ENCODE peak calls at places on chromosomes 7 and 10, in seven cellular contexts. E, I, F, W, K, Q and G are unnamed samples.

GRCh38 chr7:147485660-147486210 is 1104.8 kb upstream of the C7orf33 start:
- DNase-seq in E (no peak), I (no peak), F (no peak), W (no peak), K (no peak), Q (no peak), G (no peak)

GRCh38 chr7:30764030-30764991 is 6.9 kb upstream of the MINDY4 start:
- DNase-seq in E (no peak), I (no peak), F (no peak), W (no peak), K (no peak), Q (peak; percentile 70), G (no peak)

GRCh38 chr10:17340144-17340829 is 112.2 kb downstream of the VIM start:
- DNase-seq in E (no peak), I (no peak), F (no peak), W (no peak), K (no peak), Q (no peak), G (no peak)

GRCh38 chr10:112369495-112370423 is 4.2 kb upstream of the ACSL5 start:
- DNase-seq in E (peak; percentile 79), I (peak; percentile 54), F (no peak), W (no peak), K (peak; percentile 68), Q (no peak), G (no peak)

GRCh38 chr10:13395540-13395939 is 47.4 kb upstream of the SEPHS1 start:
- DNase-seq in E (no peak), I (no peak), F (no peak), W (no peak), K (no peak), Q (no peak), G (no peak)

GRCh38 chr10:73871915-73872710 is 2.2 kb downstream of the CAMK2G start:
- DNase-seq in E (no peak), I (no peak), F (peak; percentile 88), W (no peak), K (no peak), Q (no peak), G (no peak)

GRCh38 chr10:35004651-35005050 is 85.5 kb downstream of the CUL2 start:
- DNase-seq in E (no peak), I (no peak), F (no peak), W (no peak), K (no peak), Q (no peak), G (no peak)

GRCh38 chr10:132269286-132270230 is 38.2 kb downstream of the STK32C start:
- DNase-seq in E (no peak), I (peak; percentile 45), F (no peak), W (no peak), K (peak; percentile 49), Q (no peak), G (no peak)

GRCh38 chr10:95253007-95253406 is 37.8 kb downstream of the PDLIM1 start:
- DNase-seq in E (no peak), I (no peak), F (no peak), W (no peak), K (no peak), Q (no peak), G (no peak)

GRCh38 chr7:82443044-82443800 is at the start of gene CACNA2D1:
- DNase-seq in E (no peak), I (peak; percentile 71), F (peak; percentile 18), W (peak; percentile 43), K (peak; percentile 78), Q (peak; percentile 27), G (peak; percentile 56)

GRCh38 chr10:25952857-25953256 is 18.8 kb downstream of the MYO3A start:
- DNase-seq in E (no peak), I (no peak), F (no peak), W (no peak), K (no peak), Q (no peak), G (no peak)

GRCh38 chr10:45817912-45818311 is 29.4 kb downstream of the AGAP4 start:
- DNase-seq in E (no peak), I (no peak), F (no peak), W (no peak), K (no peak), Q (no peak), G (no peak)

GRCh38 chr7:155752756-155753445 is 59.4 kb downstream of the SHH start:
- DNase-seq in E (no peak), I (no peak), F (no peak), W (no peak), K (no peak), Q (no peak), G (no peak)

GRCh38 chr7:155665957-155666287 is 21.5 kb downstream of the RBM33 start:
- DNase-seq in E (no peak), I (no peak), F (no peak), W (peak; percentile 35), K (no peak), Q (no peak), G (peak; percentile 86)

GRCh38 chr7:130903358-130903974 is 169.5 kb upstream of the KLF14 start:
- DNase-seq in E (no peak), I (no peak), F (no peak), W (no peak), K (no peak), Q (no peak), G (peak; percentile 85)

GRCh38 chr10:69495666-69496065 is 44.4 kb downstream of the TSPAN15 start:
- DNase-seq in E (no peak), I (no peak), F (no peak), W (no peak), K (no peak), Q (no peak), G (no peak)

GRCh38 chr10:29862926-29863614 is 196.3 kb downstream of the JCAD start:
- DNase-seq in E (no peak), I (no peak), F (no peak), W (no peak), K (no peak), Q (no peak), G (peak; percentile 50)

GRCh38 chr10:60521974-60522405 is 132.3 kb upstream of the ANK3 start:
- DNase-seq in E (no peak), I (no peak), F (no peak), W (no peak), K (no peak), Q (no peak), G (no peak)

GRCh38 chr10:62250594-62251198 is 17.9 kb downstream of the RTKN2 start:
- DNase-seq in E (no peak), I (no peak), F (no peak), W (no peak), K (no peak), Q (no peak), G (no peak)

GRCh38 chr7:139679731-139680594 is 97.8 kb downstream of the HIPK2 start:
- DNase-seq in E (no peak), I (no peak), F (no peak), W (peak; percentile 59), K (peak; percentile 83), Q (no peak), G (peak; percentile 53)

GRCh38 chr7:48180981-48181380 is 9.7 kb downstream of the ABCA13 start:
- DNase-seq in E (no peak), I (no peak), F (no peak), W (no peak), K (no peak), Q (no peak), G (peak; percentile 59)

DNA sequence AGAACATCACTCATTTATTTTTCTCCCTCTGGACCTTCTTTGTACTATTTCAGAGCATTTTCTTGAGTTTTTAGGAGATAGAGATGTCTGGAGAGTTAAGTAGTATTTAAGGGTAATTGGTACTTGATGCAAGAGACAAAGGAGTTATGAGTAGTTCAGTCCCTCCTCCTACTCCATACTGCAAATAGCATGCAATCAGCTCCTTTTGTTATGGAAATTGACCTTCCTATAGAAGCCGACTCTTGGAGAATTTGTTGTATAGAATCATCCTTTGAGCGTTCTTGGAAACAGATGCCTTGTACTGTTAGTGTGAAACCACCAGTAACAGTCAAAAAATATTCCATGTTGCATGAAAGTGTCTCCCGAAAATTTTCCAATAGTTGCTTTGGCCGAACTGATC is 428.2 kb upstream of the GALNT17 start:
- DNase-seq in E (no peak), I (no peak), F (no peak), W (no peak), K (no peak), Q (no peak), G (no peak)
- H3K27ac ChIP-seq in E (no peak overlapping the region), I (no peak overlapping the region), F (no peak overlapping the region), W (no peak overlapping the region), K (no peak overlapping the region), Q (no peak overlapping the region), G (no peak overlapping the region)

GRCh38 chr10:124671486-124672075 is 72.6 kb downstream of the FAM53B start:
- DNase-seq in E (no peak), I (peak; percentile 17), F (no peak), W (peak; percentile 55), K (peak; percentile 79), Q (peak; percentile 67), G (no peak)

GRCh38 chr10:124670849-124671248 is 73.3 kb downstream of the FAM53B start:
- DNase-seq in E (no peak), I (peak; percentile 39), F (no peak), W (no peak), K (peak; percentile 68), Q (no peak), G (no peak)

GRCh38 chr10:124669824-124670654 is 74.1 kb downstream of the FAM53B start:
- DNase-seq in E (no peak), I (peak; percentile 54), F (no peak), W (no peak), K (peak; percentile 54), Q (no peak), G (no peak)

GRCh38 chr10:124674768-124675222 is 69.4 kb downstream of the FAM53B start:
- DNase-seq in E (no peak), I (peak; percentile 39), F (no peak), W (no peak), K (peak; percentile 58), Q (no peak), G (no peak)

GRCh38 chr10:124672181-124672638 is 72.0 kb downstream of the FAM53B start:
- DNase-seq in E (no peak), I (peak; percentile 48), F (no peak), W (no peak), K (peak; percentile 75), Q (peak; percentile 62), G (no peak)
- H3K4me1 ChIP-seq in E (peaks cover 100% of the 10 kb centered on the region), I (no peaks in the 10 kb centered on the region), F (peaks cover 11% of the 10 kb centered on the region), W (no peaks in the 10 kb centered on the region), K (peaks cover 20% of the 10 kb centered on the region), Q (peaks cover 100% of the 10 kb centered on the region), G (peaks cover 4% of the 10 kb centered on the region)

DNA sequence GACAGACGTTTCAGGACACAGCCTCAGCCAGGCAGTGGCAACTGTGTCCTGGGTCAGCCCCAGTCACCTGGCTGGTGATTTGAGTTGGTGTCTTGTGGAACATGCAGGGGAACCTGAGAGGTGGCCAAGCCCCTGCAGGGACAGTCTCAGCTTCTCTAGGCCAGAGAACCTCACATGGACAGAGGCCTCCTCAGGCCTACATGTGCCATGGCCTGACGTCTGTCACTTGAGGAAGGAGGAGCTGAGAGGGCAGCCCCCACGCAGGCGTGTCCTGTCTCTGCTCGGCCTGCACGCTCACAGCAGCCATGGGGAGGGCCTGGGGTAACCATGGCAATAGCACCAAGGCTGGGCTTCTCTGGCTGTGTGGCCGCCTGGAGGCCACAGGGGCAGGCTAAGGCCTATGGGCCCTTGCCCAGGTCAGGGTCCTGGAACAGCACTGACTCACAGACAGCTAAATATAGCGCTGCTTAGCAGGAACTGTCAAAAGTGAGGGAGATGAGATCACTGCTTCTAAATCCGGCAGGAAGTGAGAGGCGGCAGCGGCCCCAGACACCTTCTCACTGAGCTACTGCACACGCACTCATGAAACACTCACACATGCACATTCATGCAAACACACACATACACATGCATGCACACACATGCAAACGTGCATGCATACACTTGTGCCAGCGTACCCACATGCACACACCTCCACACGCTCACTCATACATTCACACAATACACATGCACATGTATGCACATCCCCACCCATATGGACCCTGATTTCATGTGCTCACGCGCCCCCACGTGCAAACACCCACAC is 57.0 kb downstream of the YKT6 start:
- DNase-seq in E (peak; percentile 75), I (no peak), F (peak; percentile 32), W (no peak), K (peak; percentile 97), Q (peak; percentile 83), G (peak; percentile 89)
- H3K27ac ChIP-seq in E (peak overlapping the region; percentile 52), I (peak overlapping the region; percentile 8), F (no peak overlapping the region), W (no peak overlapping the region), K (peak overlapping the region; percentile 52), Q (peak overlapping the region; percentile 72), G (peak overlapping the region; percentile 50)

GRCh38 chr7:356087-356486 is 66.1 kb downstream of the FOXL3 start:
- DNase-seq in E (no peak), I (no peak), F (no peak), W (no peak), K (no peak), Q (no peak), G (no peak)
- H3K4me1 ChIP-seq in E (peaks cover 28% of the 10 kb centered on the region), I (no peaks in the 10 kb centered on the region), F (no peaks in the 10 kb centered on the region), W (no peaks in the 10 kb centered on the region), K (no peaks in the 10 kb centered on the region), Q (no peaks in the 10 kb centered on the region), G (no peaks in the 10 kb centered on the region)